ENCODE peak calls at places on chromosomes 2 and 18, in seven cellular contexts. W is colonic mucosa, I is Karpas-422, K is stomach, B is prostate gland, L is GM23338, O is Peyer's patch. A is an unnamed sample. For H3K4me1, the result is how much of the 10 kb centered on the place peaks cover.

GRCh38 chr2:167215595-167215994 is 327.3 kb downstream of the XIRP2 start:
- DNase-seq in W (peak), I (no peak), K (peak), B (no peak), L (peak), O (no peak), A (no peak)

GRCh38 chr2:15770148-15770547 is 170.2 kb upstream of the MYCN start:
- DNase-seq in W (no peak), I (no peak), K (no peak), B (no peak), L (peak), O (no peak), A (no peak)

GRCh38 chr2:241798081-241798630 is 10.8 kb upstream of the NEU4 start:
- DNase-seq in W (peak), I (no peak), K (peak), B (no peak), L (no peak), O (no peak), A (no peak)

GRCh38 chr2:218039171-218039570 is 29.9 kb upstream of the RUFY4 start:
- DNase-seq in W (no peak), I (no peak), K (no peak), B (no peak), L (no peak), O (no peak), A (no peak)

GRCh38 chr18:27808678-27809077 is 368.3 kb downstream of the CDH2 start:
- DNase-seq in W (no peak), I (no peak), K (no peak), B (no peak), L (no peak), O (no peak), A (no peak)

GRCh38 chr2:179268277-179268935 is 3.8 kb upstream of the SESTD1 start:
- DNase-seq in W (no peak), I (no peak), K (no peak), B (no peak), L (no peak), O (no peak), A (no peak)

GRCh38 chr2:46873632-46874068 is 42.0 kb downstream of the MCFD2 start:
- DNase-seq in W (peak), I (no peak), K (peak), B (peak), L (no peak), O (peak), A (no peak)

GRCh38 chr2:46724107-46724506 is 191.5 kb downstream of the MCFD2 start:
- DNase-seq in W (no peak), I (no peak), K (no peak), B (no peak), L (no peak), O (no peak), A (no peak)

GRCh38 chr2:33223851-33224250 is 252.6 kb upstream of the RASGRP3 start:
- DNase-seq in W (no peak), I (no peak), K (no peak), B (no peak), L (no peak), O (no peak), A (no peak)

GRCh38 chr2:164642268-164642667 is 21.0 kb upstream of the GRB14 start:
- DNase-seq in W (no peak), I (no peak), K (no peak), B (no peak), L (no peak), O (no peak), A (no peak)

GRCh38 chr18:76567835-76568445 is 72.9 kb upstream of the ZNF516 start:
- DNase-seq in W (no peak), I (no peak), K (no peak), B (no peak), L (no peak), O (no peak), A (no peak)

GRCh38 chr2:162301151-162301804 is 17.2 kb downstream of the IFIH1 start:
- DNase-seq in W (no peak), I (peak), K (peak), B (peak), L (peak), O (peak), A (peak)

GRCh38 chr18:48656582-48656981 is 117.8 kb downstream of the CTIF start:
- DNase-seq in W (no peak), I (no peak), K (no peak), B (no peak), L (no peak), O (no peak), A (no peak)

GRCh38 chr18:61502472-61502871 is 169.2 kb downstream of the CDH20 start:
- DNase-seq in W (peak), I (peak), K (no peak), B (peak), L (peak), O (no peak), A (no peak)

GRCh38 chr2:26451700-26452099 is 26.2 kb downstream of the OTOF start:
- DNase-seq in W (no peak), I (no peak), K (no peak), B (no peak), L (no peak), O (no peak), A (no peak)

GRCh38 chr18:44687421-44687820 is 6.7 kb downstream of the SETBP1 start:
- DNase-seq in W (no peak), I (no peak), K (no peak), B (no peak), L (no peak), O (no peak), A (no peak)

GRCh38 chr2:10591207-10591606 is 98.6 kb downstream of the NOL10 start:
- DNase-seq in W (no peak), I (no peak), K (no peak), B (no peak), L (no peak), O (no peak), A (no peak)

GRCh38 chr2:12251121-12251520 is 465.6 kb upstream of the TRIB2 start:
- DNase-seq in W (no peak), I (no peak), K (no peak), B (no peak), L (no peak), O (no peak), A (no peak)

GRCh38 chr2:205566556-205567061 is 115.7 kb upstream of the NRP2 start:
- DNase-seq in W (no peak), I (no peak), K (no peak), B (no peak), L (no peak), O (no peak), A (no peak)

GRCh38 chr2:217256261-217256660 is 396.4 kb upstream of the TNP1 start:
- DNase-seq in W (no peak), I (no peak), K (no peak), B (no peak), L (no peak), O (no peak), A (no peak)

GRCh38 chr18:42706618-42707017 is 408.9 kb downstream of the RIT2 start:
- DNase-seq in W (peak), I (no peak), K (no peak), B (peak), L (peak), O (no peak), A (no peak)

GRCh38 chr2:221831051-221831450 is 258.9 kb upstream of the EPHA4 start:
- DNase-seq in W (no peak), I (no peak), K (no peak), B (no peak), L (no peak), O (no peak), A (no peak)

GRCh38 chr18:75407468-75408437 is 19.8 kb downstream of the SMIM21 start:
- DNase-seq in W (no peak), I (no peak), K (no peak), B (no peak), L (peak), O (no peak), A (no peak)

GRCh38 chr18:57959278-57959677 is 84.7 kb upstream of the NEDD4L start:
- DNase-seq in W (peak), I (peak), K (peak), B (no peak), L (peak), O (peak), A (no peak)

GRCh38 chr18:41940506-41941215 is 14.4 kb upstream of the PIK3C3 start:
- DNase-seq in W (no peak), I (no peak), K (no peak), B (no peak), L (peak), O (no peak), A (no peak)

GRCh38 chr2:135174049-135174801 is 122.1 kb downstream of the RAB3GAP1 start:
- DNase-seq in W (no peak), I (no peak), K (no peak), B (no peak), L (no peak), O (no peak), A (no peak)

GRCh38 chr2:65018141-65018582 is 29.0 kb downstream of the SLC1A4 start:
- DNase-seq in W (no peak), I (no peak), K (no peak), B (no peak), L (no peak), O (no peak), A (no peak)

GRCh38 chr18:33201509-33201926 is 239.0 kb downstream of the CCDC178 start:
- DNase-seq in W (peak), I (peak), K (no peak), B (no peak), L (peak), O (no peak), A (no peak)

GRCh38 chr2:28644760-28645159 is 106.9 kb upstream of the PPP1CB start:
- DNase-seq in W (no peak), I (no peak), K (no peak), B (no peak), L (no peak), O (no peak), A (no peak)

GRCh38 chr2:112784199-112785189 is at the start of gene IL1A:
- DNase-seq in W (peak), I (no peak), K (no peak), B (no peak), L (peak), O (no peak), A (no peak)

GRCh38 chr18:77162580-77162979 is 30.0 kb upstream of the MBP start:
- DNase-seq in W (no peak), I (no peak), K (no peak), B (no peak), L (no peak), O (no peak), A (no peak)

GRCh38 chr2:191657977-191658376 is 20.0 kb upstream of the NABP1 start:
- DNase-seq in W (no peak), I (no peak), K (no peak), B (no peak), L (no peak), O (no peak), A (no peak)

GRCh38 chr2:30348825-30349224 is 98.2 kb upstream of the LCLAT1 start:
- DNase-seq in W (no peak), I (no peak), K (no peak), B (no peak), L (no peak), O (no peak), A (no peak)

GRCh38 chr2:180647651-180648050 is 332.8 kb upstream of the UBE2E3 start:
- DNase-seq in W (no peak), I (no peak), K (no peak), B (no peak), L (no peak), O (no peak), A (no peak)

GRCh38 chr2:10305254-10305635 is 2.5 kb downstream of the HPCAL1 start:
- DNase-seq in W (no peak), I (no peak), K (no peak), B (no peak), L (no peak), O (no peak), A (peak)

GRCh38 chr2:56713161-56713676 is 529.4 kb downstream of the CCDC85A start:
- DNase-seq in W (no peak), I (no peak), K (no peak), B (no peak), L (no peak), O (no peak), A (no peak)

GRCh38 chr2:240820014-240820606 is at the start of gene KIF1A:
- DNase-seq in W (no peak), I (no peak), K (peak), B (peak), L (peak), O (no peak), A (no peak)

GRCh38 chr2:85651097-85651496 is 16.9 kb downstream of the SFTPB start:
- DNase-seq in W (no peak), I (no peak), K (no peak), B (no peak), L (no peak), O (no peak), A (no peak)

GRCh38 chr2:85650456-85650855 is 17.5 kb downstream of the SFTPB start:
- DNase-seq in W (no peak), I (no peak), K (no peak), B (no peak), L (no peak), O (no peak), A (no peak)

GRCh38 chr2:85647823-85648526 is 20.0 kb downstream of the SFTPB start:
- DNase-seq in W (no peak), I (no peak), K (no peak), B (no peak), L (no peak), O (peak), A (no peak)

GRCh38 chr2:85648619-85649018 is 19.4 kb downstream of the SFTPB start:
- DNase-seq in W (no peak), I (peak), K (no peak), B (no peak), L (peak), O (no peak), A (no peak)

DNA sequence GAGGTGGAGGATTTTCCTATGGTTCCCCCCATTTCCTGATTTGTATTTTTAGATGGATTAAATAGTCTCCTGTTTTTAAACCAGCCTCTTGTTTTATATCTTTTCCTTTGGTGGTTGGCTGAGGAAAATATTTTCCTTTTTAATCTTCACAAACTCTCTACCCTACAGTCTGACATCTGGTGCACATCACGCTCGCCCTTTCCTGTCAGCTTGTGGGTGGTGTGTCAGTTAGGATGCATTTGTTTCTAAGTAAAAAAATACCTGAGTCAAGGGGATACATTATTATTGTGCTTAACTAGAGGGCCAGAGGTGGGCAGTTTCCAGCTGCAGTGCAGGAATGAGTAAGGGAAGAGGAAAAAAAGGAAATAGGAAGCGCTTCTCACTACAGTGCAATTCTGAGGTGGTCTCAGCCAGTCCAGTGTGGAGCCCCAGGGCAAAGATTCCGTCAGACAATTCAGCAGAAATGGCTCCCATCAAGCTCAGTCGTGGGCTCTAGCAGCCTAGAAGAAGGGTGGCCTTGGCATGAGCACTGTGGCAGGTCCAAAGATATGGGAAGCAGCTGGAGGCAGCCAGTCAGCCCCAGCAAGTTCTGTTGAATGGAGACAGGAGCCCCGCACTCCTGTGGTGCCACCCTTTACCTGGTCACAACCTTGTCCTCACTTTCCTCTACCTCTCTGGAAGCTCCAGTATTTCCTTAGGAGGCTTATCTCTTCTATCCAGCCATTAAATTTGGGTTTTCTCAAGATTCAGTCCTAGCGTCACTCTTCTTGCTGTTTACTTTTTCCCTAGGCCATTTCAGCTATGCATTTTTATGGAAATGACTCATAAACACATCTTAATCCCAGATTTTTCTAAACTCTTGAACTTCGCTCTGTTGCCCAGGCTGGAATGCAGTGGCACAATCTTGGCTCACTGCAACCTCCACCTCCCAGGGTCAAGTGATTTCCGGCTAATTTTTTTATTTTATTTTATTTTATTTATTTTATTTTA is 18.5 kb downstream of the SFTPB start:
- DNase-seq in W (no peak), I (no peak), K (no peak), B (no peak), L (no peak), O (no peak), A (no peak)
- H3K27ac ChIP-seq in W (no peak), I (no peak), K (peak), B (no peak), L (no peak), O (no peak), A (no peak)

GRCh38 chr2:96167407-96168013 is 22.3 kb upstream of the DUSP2 start:
- DNase-seq in W (no peak), I (no peak), K (no peak), B (no peak), L (no peak), O (no peak), A (no peak)

GRCh38 chr2:96163415-96163767 is 18.2 kb upstream of the DUSP2 start:
- DNase-seq in W (no peak), I (no peak), K (no peak), B (no peak), L (no peak), O (no peak), A (no peak)

GRCh38 chr2:96163768-96164429 is 18.7 kb upstream of the DUSP2 start:
- DNase-seq in W (no peak), I (no peak), K (no peak), B (no peak), L (no peak), O (peak), A (peak)

GRCh38 chr2:96161785-96162367 is 16.6 kb upstream of the DUSP2 start:
- DNase-seq in W (no peak), I (no peak), K (no peak), B (no peak), L (no peak), O (no peak), A (no peak)

GRCh38 chr2:96164459-96165184 is 19.4 kb upstream of the DUSP2 start:
- DNase-seq in W (no peak), I (peak), K (no peak), B (no peak), L (peak), O (peak), A (peak)
- H3K4me3 ChIP-seq in W (no peak), I (peak), K (no peak), B (no peak), L (no peak), O (peak), A (peak)

DNA sequence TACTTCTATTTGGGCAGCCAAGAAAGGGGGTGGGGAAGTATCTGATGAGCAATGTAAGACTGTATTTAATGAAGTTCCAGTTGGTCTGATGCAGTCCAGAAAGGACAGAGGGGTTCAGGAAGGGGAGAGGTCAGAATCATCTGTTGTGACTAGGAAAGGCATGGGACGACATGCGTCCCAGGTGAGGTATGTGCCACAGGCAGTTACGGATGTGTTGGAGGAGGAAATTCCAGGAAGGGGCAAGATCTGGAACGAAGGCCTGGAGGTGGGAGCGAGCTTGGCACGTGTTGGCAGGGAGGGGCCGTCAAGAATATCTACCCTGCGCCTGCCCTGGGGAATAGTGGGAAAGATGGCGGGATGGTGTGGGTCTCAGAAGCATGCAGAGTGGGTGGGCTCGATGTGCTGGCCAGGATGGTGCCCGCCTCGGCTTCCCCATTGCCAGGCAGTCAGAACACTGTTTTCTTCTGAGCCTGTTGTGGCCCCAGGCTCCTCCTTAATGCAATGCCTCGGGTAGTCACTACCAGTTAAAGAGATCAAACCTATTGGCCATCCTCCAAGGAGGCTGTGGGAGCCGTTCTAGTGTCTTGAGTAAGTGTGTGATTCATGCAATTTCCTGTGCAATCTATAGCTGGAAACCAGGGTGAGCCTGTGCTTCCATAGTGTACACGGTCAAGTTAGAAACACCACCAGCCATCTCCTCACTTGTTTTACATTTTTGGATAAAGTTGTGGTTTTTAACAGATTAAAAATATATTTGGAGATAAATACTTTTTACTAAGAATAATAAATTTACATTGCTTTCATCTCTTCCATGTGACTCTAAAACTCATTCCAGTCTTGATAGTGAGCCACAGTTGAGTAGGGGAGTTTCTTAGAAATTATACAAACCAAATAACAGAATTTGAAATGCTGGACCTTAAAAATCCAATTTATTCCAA is 57.6 kb upstream of the TXNDC2 start:
- DNase-seq in W (peak), I (no peak), K (peak), B (no peak), L (no peak), O (no peak), A (no peak)
- H3K4me1 ChIP-seq in W (under half), I (under half), K (under half), B (under half), L (under half), O (under half), A (under half)

DNA sequence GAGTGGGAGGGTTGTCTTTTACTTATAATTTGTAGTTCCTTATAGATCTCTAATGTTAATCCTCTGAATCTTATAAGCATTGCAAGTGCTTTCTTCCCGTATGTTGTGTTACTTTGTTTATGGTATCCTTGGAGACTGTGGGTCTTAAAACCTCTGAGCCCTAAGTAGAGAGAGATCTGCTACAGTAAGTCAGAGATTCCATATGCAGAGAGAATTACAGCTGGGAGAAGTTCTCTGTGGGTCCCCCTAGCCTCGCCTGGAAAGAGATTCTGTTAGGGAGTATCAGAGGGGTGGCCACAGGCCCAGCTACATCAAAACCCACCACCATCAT is 93.9 kb downstream of the RTN4 start:
- DNase-seq in W (no peak), I (no peak), K (no peak), B (no peak), L (peak), O (no peak), A (no peak)
- H3K27ac ChIP-seq in W (no peak), I (no peak), K (no peak), B (peak), L (no peak), O (no peak), A (no peak)

GRCh38 chr18:79576686-79577351 is 102.8 kb upstream of the CTDP1 start:
- DNase-seq in W (peak), I (no peak), K (peak), B (peak), L (no peak), O (no peak), A (no peak)
- H3K4me3 ChIP-seq in W (no peak), I (no peak), K (no peak), B (peak), L (no peak), O (no peak), A (no peak)

GRCh38 chr2:130354135-130354420 is 1.8 kb upstream of the PTPN18 start:
- DNase-seq in W (no peak), I (no peak), K (no peak), B (no peak), L (no peak), O (no peak), A (no peak)
- H3K4me1 ChIP-seq in W (under half), I (half or more), K (under half), B (under half), L (under half), O (under half), A (under half)

A was measured in naive thymus-derived CD4-positive, alpha-beta T cell.